ENCODE peak calls at places on chromosomes 7 and 10, in five cellular contexts. One of them, this sample, is unnamed.
A peak's percentile ranks its signal among the peaks of the same experiment; 100 is the strongest.

GRCh38 chr7:131897016-131897789 is 340.8 kb upstream of the PODXL start:
- DNase-seq in SW480: no peak
- DNase-seq in mesendoderm: peak; percentile 77
- DNase-seq in KBM-7: no peak
- DNase-seq in amygdala: no peak
- DNase-seq in this sample: peak; percentile 94

GRCh38 chr10:84590794-84591193 is 262.4 kb downstream of the CCSER2 start:
- DNase-seq in SW480: no peak
- DNase-seq in mesendoderm: no peak
- DNase-seq in KBM-7: no peak
- DNase-seq in amygdala: peak; percentile 3
- DNase-seq in this sample: no peak

GRCh38 chr7:151384352-151384697 is 25.5 kb downstream of the WDR86 start:
- DNase-seq in SW480: no peak
- DNase-seq in mesendoderm: no peak
- DNase-seq in KBM-7: no peak
- DNase-seq in amygdala: no peak
- DNase-seq in this sample: no peak

GRCh38 chr10:11195017-11195586 is 177.4 kb downstream of the CELF2 start:
- DNase-seq in SW480: no peak
- DNase-seq in mesendoderm: no peak
- DNase-seq in KBM-7: peak; percentile 31
- DNase-seq in amygdala: no peak
- DNase-seq in this sample: no peak

GRCh38 chr10:113001599-113002448 is 51.8 kb downstream of the TCF7L2 start:
- DNase-seq in SW480: no peak
- DNase-seq in mesendoderm: no peak
- DNase-seq in KBM-7: no peak
- DNase-seq in amygdala: no peak
- DNase-seq in this sample: no peak

GRCh38 chr7:95577137-95577536 is 19.2 kb downstream of the PDK4 start:
- DNase-seq in SW480: no peak
- DNase-seq in mesendoderm: peak; percentile 93
- DNase-seq in KBM-7: no peak
- DNase-seq in amygdala: no peak
- DNase-seq in this sample: no peak

GRCh38 chr7:69598487-69599148 is 343 bp downstream of the AUTS2 start:
- DNase-seq in SW480: peak; percentile 35
- DNase-seq in mesendoderm: peak; percentile 70
- DNase-seq in KBM-7: peak; percentile 59
- DNase-seq in amygdala: no peak
- DNase-seq in this sample: peak; percentile 35

GRCh38 chr7:115707684-115708341 is 322.8 kb downstream of the TFEC start:
- DNase-seq in SW480: no peak
- DNase-seq in mesendoderm: peak; percentile 3
- DNase-seq in KBM-7: no peak
- DNase-seq in amygdala: peak; percentile 10
- DNase-seq in this sample: peak; percentile 47

GRCh38 chr7:126727930-126728331 is 524.8 kb downstream of the GRM8 start:
- DNase-seq in SW480: peak; percentile 60
- DNase-seq in mesendoderm: peak; percentile 3
- DNase-seq in KBM-7: peak; percentile 30
- DNase-seq in amygdala: no peak
- DNase-seq in this sample: no peak

GRCh38 chr10:113103131-113103830 is 153.2 kb downstream of the TCF7L2 start:
- DNase-seq in SW480: no peak
- DNase-seq in mesendoderm: no peak
- DNase-seq in KBM-7: peak; percentile 62
- DNase-seq in amygdala: no peak
- DNase-seq in this sample: no peak

GRCh38 chr10:27190508-27190907 is 35.4 kb downstream of the MASTL start:
- DNase-seq in SW480: no peak
- DNase-seq in mesendoderm: no peak
- DNase-seq in KBM-7: no peak
- DNase-seq in amygdala: no peak
- DNase-seq in this sample: no peak

GRCh38 chr10:114874827-114875541 is 53.4 kb downstream of the FHIP2A start:
- DNase-seq in SW480: no peak
- DNase-seq in mesendoderm: peak; percentile 93
- DNase-seq in KBM-7: peak; percentile 81
- DNase-seq in amygdala: peak; percentile 32
- DNase-seq in this sample: peak; percentile 42

GRCh38 chr10:115939101-115939815 is 333.7 kb downstream of the GFRA1 start:
- DNase-seq in SW480: no peak
- DNase-seq in mesendoderm: no peak
- DNase-seq in KBM-7: no peak
- DNase-seq in amygdala: no peak
- DNase-seq in this sample: no peak

GRCh38 chr7:151342811-151343210 is 1.2 kb downstream of the NUB1 start:
- DNase-seq in SW480: no peak
- DNase-seq in mesendoderm: no peak
- DNase-seq in KBM-7: no peak
- DNase-seq in amygdala: no peak
- DNase-seq in this sample: no peak

GRCh38 chr7:141053626-141054025 is 20.2 kb upstream of the TMEM178B start:
- DNase-seq in SW480: peak; percentile 46
- DNase-seq in mesendoderm: no peak
- DNase-seq in KBM-7: no peak
- DNase-seq in amygdala: no peak
- DNase-seq in this sample: no peak

GRCh38 chr7:19916011-19916410 is 142.6 kb upstream of the TMEM196 start:
- DNase-seq in SW480: no peak
- DNase-seq in mesendoderm: peak; percentile 40
- DNase-seq in KBM-7: no peak
- DNase-seq in amygdala: no peak
- DNase-seq in this sample: no peak

GRCh38 chr10:1451362-1451888 is 285.9 kb downstream of the ADARB2 start:
- DNase-seq in SW480: no peak
- DNase-seq in mesendoderm: no peak
- DNase-seq in KBM-7: no peak
- DNase-seq in amygdala: no peak
- DNase-seq in this sample: no peak

GRCh38 chr7:12287886-12288285 is 76.8 kb downstream of the TMEM106B start:
- DNase-seq in SW480: no peak
- DNase-seq in mesendoderm: no peak
- DNase-seq in KBM-7: no peak
- DNase-seq in amygdala: no peak
- DNase-seq in this sample: no peak

GRCh38 chr10:131872011-131872836 is 28.6 kb upstream of the PPP2R2D start:
- DNase-seq in SW480: no peak
- DNase-seq in mesendoderm: no peak
- DNase-seq in KBM-7: no peak
- DNase-seq in amygdala: no peak
- DNase-seq in this sample: no peak

GRCh38 chr10:25552283-25552919 is 377.6 kb downstream of the GPR158 start:
- DNase-seq in SW480: no peak
- DNase-seq in mesendoderm: no peak
- DNase-seq in KBM-7: no peak
- DNase-seq in amygdala: no peak
- DNase-seq in this sample: no peak

GRCh38 chr7:150962743-150963399 is 15.2 kb downstream of the KCNH2 start:
- DNase-seq in SW480: no peak
- DNase-seq in mesendoderm: peak; percentile 67
- DNase-seq in KBM-7: peak; percentile 52
- DNase-seq in amygdala: peak; percentile 56
- DNase-seq in this sample: peak; percentile 81

GRCh38 chr10:16931919-16932318 is 114.7 kb upstream of the RSU1 start:
- DNase-seq in SW480: no peak
- DNase-seq in mesendoderm: no peak
- DNase-seq in KBM-7: no peak
- DNase-seq in amygdala: no peak
- DNase-seq in this sample: no peak

GRCh38 chr7:116652793-116653192 is 19.2 kb upstream of the MET start:
- DNase-seq in SW480: no peak
- DNase-seq in mesendoderm: no peak
- DNase-seq in KBM-7: no peak
- DNase-seq in amygdala: no peak
- DNase-seq in this sample: no peak

GRCh38 chr10:6124666-6125065 is 35.8 kb downstream of the RBM17 start:
- DNase-seq in SW480: no peak
- DNase-seq in mesendoderm: no peak
- DNase-seq in KBM-7: no peak
- DNase-seq in amygdala: peak; percentile 59
- DNase-seq in this sample: no peak

GRCh38 chr7:18846765-18847215 is 270.6 kb downstream of the TWIST1 start:
- DNase-seq in SW480: no peak
- DNase-seq in mesendoderm: peak; percentile 61
- DNase-seq in KBM-7: no peak
- DNase-seq in amygdala: no peak
- DNase-seq in this sample: no peak

GRCh38 chr10:124703778-124704427 is 40.3 kb downstream of the FAM53B start:
- DNase-seq in SW480: no peak
- DNase-seq in mesendoderm: no peak
- DNase-seq in KBM-7: no peak
- DNase-seq in amygdala: peak; percentile 84
- DNase-seq in this sample: no peak

GRCh38 chr10:780536-781524 is 91.4 kb upstream of the DIP2C start:
- DNase-seq in SW480: no peak
- DNase-seq in mesendoderm: no peak
- DNase-seq in KBM-7: no peak
- DNase-seq in amygdala: no peak
- DNase-seq in this sample: no peak

GRCh38 chr10:92946491-92946890 is 98.2 kb downstream of the EXOC6 start:
- DNase-seq in SW480: no peak
- DNase-seq in mesendoderm: no peak
- DNase-seq in KBM-7: no peak
- DNase-seq in amygdala: no peak
- DNase-seq in this sample: no peak

GRCh38 chr10:102795453-102796406 is 41.5 kb downstream of the CYP17A1 start:
- DNase-seq in SW480: no peak
- DNase-seq in mesendoderm: no peak
- DNase-seq in KBM-7: no peak
- DNase-seq in amygdala: no peak
- DNase-seq in this sample: no peak

GRCh38 chr10:4312046-4312835 is 513.8 kb upstream of the AKR1E2 start:
- DNase-seq in SW480: no peak
- DNase-seq in mesendoderm: no peak
- DNase-seq in KBM-7: no peak
- DNase-seq in amygdala: no peak
- DNase-seq in this sample: no peak

GRCh38 chr10:99595770-99596465 is 24.3 kb downstream of the SLC25A28 start:
- DNase-seq in SW480: peak; percentile 34
- DNase-seq in mesendoderm: peak; percentile 91
- DNase-seq in KBM-7: no peak
- DNase-seq in amygdala: no peak
- DNase-seq in this sample: no peak

GRCh38 chr7:119562839-119563238 is 710.1 kb upstream of the KCND2 start:
- DNase-seq in SW480: no peak
- DNase-seq in mesendoderm: no peak
- DNase-seq in KBM-7: no peak
- DNase-seq in amygdala: no peak
- DNase-seq in this sample: no peak

GRCh38 chr10:72502581-72502980 is 123.3 kb downstream of the MICU1 start:
- DNase-seq in SW480: no peak
- DNase-seq in mesendoderm: no peak
- DNase-seq in KBM-7: no peak
- DNase-seq in amygdala: no peak
- DNase-seq in this sample: no peak

GRCh38 chr7:80918909-80919721 is at the start of gene SEMA3C:
- DNase-seq in SW480: peak; percentile 90
- DNase-seq in mesendoderm: peak; percentile 96
- DNase-seq in KBM-7: peak; percentile 70
- DNase-seq in amygdala: peak; percentile 88
- DNase-seq in this sample: peak; percentile 84

GRCh38 chr10:32150532-32151101 is 94.4 kb upstream of the KIF5B start:
- DNase-seq in SW480: no peak
- DNase-seq in mesendoderm: peak; percentile 91
- DNase-seq in KBM-7: peak; percentile 26
- DNase-seq in amygdala: no peak
- DNase-seq in this sample: no peak

GRCh38 chr7:27697861-27698430 is 35.3 kb upstream of the HIBADH start:
- DNase-seq in SW480: peak; percentile 39
- DNase-seq in mesendoderm: no peak
- DNase-seq in KBM-7: peak; percentile 73
- DNase-seq in amygdala: no peak
- DNase-seq in this sample: no peak

GRCh38 chr7:5612695-5613094 is 168.8 kb downstream of the RNF216 start:
- DNase-seq in SW480: no peak
- DNase-seq in mesendoderm: no peak
- DNase-seq in KBM-7: no peak
- DNase-seq in amygdala: no peak
- DNase-seq in this sample: no peak

GRCh38 chr7:111029574-111030357 is 61.2 kb upstream of the LRRN3 start:
- DNase-seq in SW480: no peak
- DNase-seq in mesendoderm: no peak
- DNase-seq in KBM-7: peak; percentile 80
- DNase-seq in amygdala: no peak
- DNase-seq in this sample: no peak